ENCODE peak calls at places on chromosomes 16 and 17, in eight cellular contexts. M is AG08395; J is epithelial cell of esophagus; R is germinal center; P is effector memory CD8-positive, alpha-beta T cell; G is body of pancreas; I is activated T-cell treated with anti-CD3 and anti-CD28 coated beads for 48 hours; S is occipital lobe. Q is an unnamed sample.

GRCh38 chr16:53115773-53116172 is 61.0 kb downstream of the CHD9 start:
- DNase-seq in M (no peak), J (no peak), R (no peak), P (no peak), G (no peak), I (no peak), S (no peak), Q (no peak)

GRCh38 chr16:20329392-20330138 is 2.3 kb upstream of the GP2 start:
- DNase-seq in M (no peak), J (no peak), R (no peak), P (no peak), G (no peak), I (no peak), S (no peak), Q (no peak)

GRCh38 chr17:8153550-8153956 is 1.3 kb upstream of the PER1 start:
- DNase-seq in M (peak), J (peak), R (no peak), P (no peak), G (peak), I (no peak), S (peak), Q (no peak)

GRCh38 chr17:78831688-78832540 is 8.7 kb downstream of the USP36 start:
- DNase-seq in M (no peak), J (no peak), R (no peak), P (no peak), G (no peak), I (no peak), S (no peak), Q (no peak)

GRCh38 chr17:62801553-62801952 is 6.6 kb downstream of the MARCHF10 start:
- DNase-seq in M (no peak), J (no peak), R (no peak), P (no peak), G (no peak), I (no peak), S (no peak), Q (no peak)

GRCh38 chr17:13266596-13266995 is 248.8 kb upstream of the ELAC2 start:
- DNase-seq in M (peak), J (no peak), R (no peak), P (no peak), G (no peak), I (no peak), S (no peak), Q (no peak)

GRCh38 chr16:69741951-69742904 is 12.5 kb downstream of the NOB1 start:
- DNase-seq in M (no peak), J (peak), R (no peak), P (no peak), G (peak), I (no peak), S (no peak), Q (no peak)

GRCh38 chr17:58338907-58339774 is 10.5 kb upstream of the TSPOAP1 start:
- DNase-seq in M (peak), J (no peak), R (no peak), P (no peak), G (no peak), I (peak), S (no peak), Q (peak)

GRCh38 chr16:31568577-31569359 is 41.1 kb downstream of the AHSP start:
- DNase-seq in M (peak), J (no peak), R (no peak), P (no peak), G (no peak), I (no peak), S (no peak), Q (no peak)

GRCh38 chr17:73694491-73694890 is 50.2 kb upstream of the SDK2 start:
- DNase-seq in M (no peak), J (no peak), R (no peak), P (no peak), G (no peak), I (no peak), S (no peak), Q (no peak)

GRCh38 chr16:67857547-67858233 is 10.2 kb upstream of the CENPT start:
- DNase-seq in M (peak), J (peak), R (no peak), P (peak), G (peak), I (no peak), S (no peak), Q (no peak)

Q was measured in RPMI8226.